ENCODE peak calls at places on chromosomes 4 and X, in eight cellular contexts. C is WERI-Rb-1, F is fibroblast of lung, R is testis, U is HFFc6, S is progenitor cell of endocrine pancreas, N is tibial nerve, M is astrocyte of the spinal cord. X is an unnamed sample.

GRCh38 chr4:40038972-40039371 is 17.7 kb upstream of the N4BP2 start:
- DNase-seq in U (peak), N (no peak), F (peak), M (peak), C (no peak), R (no peak), S (no peak), X (no peak)

GRCh38 chrX:70353524-70353923 is 63.6 kb downstream of the KIF4A start:
- DNase-seq in M (peak), U (no peak), N (no peak), C (no peak), S (no peak), R (no peak), F (no peak), X (no peak)

GRCh38 chr4:74311696-74312313 is 3.5 kb downstream of the EPGN start:
- DNase-seq in R (peak), N (peak), C (peak), U (peak), F (peak), S (no peak), M (peak), X (no peak)

GRCh38 chr4:120443111-120443510 is 376.5 kb upstream of the MAD2L1 start:
- DNase-seq in N (no peak), U (no peak), C (no peak), R (no peak), F (peak), S (no peak), M (peak), X (no peak)

GRCh38 chr4:17142232-17142711 is 243.8 kb upstream of the LDB2 start:
- DNase-seq in C (no peak), S (no peak), N (no peak), U (peak), F (peak), M (peak), R (no peak), X (no peak)

GRCh38 chr4:113899260-113900177 is 79.9 kb downstream of the ARSJ start:
- DNase-seq in F (no peak), M (no peak), S (no peak), R (no peak), C (no peak), N (no peak), U (no peak), X (no peak)

GRCh38 chrX:153473126-153473525 is 2.8 kb upstream of the HAUS7 start:
- DNase-seq in M (no peak), S (no peak), N (no peak), C (no peak), U (no peak), F (no peak), R (no peak), X (no peak)

GRCh38 chrX:56764153-56764974 is 35.3 kb downstream of the NBDY start:
- DNase-seq in N (peak), R (peak), M (peak), U (peak), F (peak), C (peak), S (no peak), X (peak)

GRCh38 chr4:97587912-97588311 is 555.4 kb downstream of the STPG2 start:
- DNase-seq in S (no peak), C (no peak), F (no peak), M (no peak), R (no peak), N (no peak), U (no peak), X (no peak)

GRCh38 chr4:52588771-52589591 is 70.1 kb downstream of the USP46 start:
- DNase-seq in N (no peak), R (no peak), U (peak), S (no peak), C (no peak), F (peak), M (peak), X (no peak)

GRCh38 chr4:165508372-165509120 is 129.7 kb downstream of the CPE start:
- DNase-seq in M (no peak), C (no peak), F (no peak), N (no peak), U (no peak), R (no peak), S (no peak), X (no peak)

GRCh38 chr4:10926025-10926424 is 241.5 kb upstream of the CLNK start:
- DNase-seq in C (no peak), N (no peak), M (peak), R (no peak), S (no peak), F (peak), U (no peak), X (no peak)

GRCh38 chr4:76546282-76547166 is 111.5 kb downstream of the SHROOM3 start:
- DNase-seq in U (peak), R (no peak), N (no peak), C (peak), F (peak), M (peak), S (no peak), X (no peak)

GRCh38 chrX:131845771-131846170 is 177.3 kb upstream of the STK26 start:
- DNase-seq in U (no peak), M (no peak), S (no peak), R (no peak), C (no peak), F (no peak), N (no peak), X (no peak)

GRCh38 chrX:32987139-32987538 is 224.2 kb downstream of the DMD start:
- DNase-seq in M (no peak), U (no peak), F (no peak), S (no peak), C (no peak), R (no peak), N (no peak), X (no peak)

GRCh38 chr4:152992027-152992426 is 55.9 kb downstream of the FHDC1 start:
- DNase-seq in M (no peak), F (no peak), R (no peak), N (no peak), U (no peak), C (no peak), S (no peak), X (no peak)

GRCh38 chrX:13131511-13132137 is 87.2 kb upstream of the FAM9C start:
- DNase-seq in M (no peak), C (no peak), N (no peak), S (no peak), F (no peak), R (no peak), U (no peak), X (no peak)

GRCh38 chr4:98659106-98659592 is 738 bp upstream of the TSPAN5 start:
- DNase-seq in C (no peak), U (peak), S (no peak), N (no peak), F (peak), M (peak), R (peak), X (no peak)

GRCh38 chr4:65007841-65008439 is 598.7 kb upstream of the TECRL start:
- DNase-seq in U (peak), R (peak), M (peak), F (no peak), N (no peak), C (peak), S (peak), X (no peak)

GRCh38 chr4:16684083-16684482 is 214.4 kb downstream of the LDB2 start:
- DNase-seq in R (no peak), C (no peak), S (no peak), N (no peak), M (peak), U (peak), F (peak), X (no peak)

GRCh38 chrX:15277594-15277993 is 7.7 kb upstream of the ASB9 start:
- DNase-seq in S (no peak), F (no peak), M (no peak), N (no peak), U (no peak), R (no peak), C (no peak), X (no peak)

GRCh38 chrX:129654652-129655546 is at the start of gene APLN:
- DNase-seq in M (peak), F (peak), S (no peak), U (no peak), R (peak), C (peak), N (peak), X (peak)

GRCh38 chr4:159443975-159444374 is 341.1 kb downstream of the RAPGEF2 start:
- DNase-seq in N (no peak), C (no peak), M (no peak), U (no peak), F (peak), R (no peak), S (no peak), X (no peak)

GRCh38 chr4:176333076-176333475 is 13.3 kb downstream of the SPCS3 start:
- DNase-seq in N (no peak), R (no peak), F (peak), C (no peak), S (no peak), U (no peak), M (peak), X (no peak)

GRCh38 chr4:104969394-104970066 is 177.1 kb upstream of the TET2 start:
- DNase-seq in R (no peak), S (no peak), N (no peak), F (peak), M (no peak), C (no peak), U (no peak), X (no peak)

GRCh38 chr4:104967034-104967401 is 179.7 kb upstream of the TET2 start:
- DNase-seq in N (no peak), U (no peak), R (no peak), M (no peak), C (no peak), F (no peak), S (no peak), X (no peak)

GRCh38 chr4:104971458-104971857 is 175.2 kb upstream of the TET2 start:
- DNase-seq in U (no peak), M (no peak), S (no peak), N (no peak), C (no peak), R (no peak), F (peak), X (no peak)

GRCh38 chr4:104964387-104965175 is 182.1 kb upstream of the TET2 start:
- DNase-seq in M (no peak), C (no peak), U (no peak), F (no peak), R (no peak), S (no peak), N (no peak), X (no peak)

DNA sequence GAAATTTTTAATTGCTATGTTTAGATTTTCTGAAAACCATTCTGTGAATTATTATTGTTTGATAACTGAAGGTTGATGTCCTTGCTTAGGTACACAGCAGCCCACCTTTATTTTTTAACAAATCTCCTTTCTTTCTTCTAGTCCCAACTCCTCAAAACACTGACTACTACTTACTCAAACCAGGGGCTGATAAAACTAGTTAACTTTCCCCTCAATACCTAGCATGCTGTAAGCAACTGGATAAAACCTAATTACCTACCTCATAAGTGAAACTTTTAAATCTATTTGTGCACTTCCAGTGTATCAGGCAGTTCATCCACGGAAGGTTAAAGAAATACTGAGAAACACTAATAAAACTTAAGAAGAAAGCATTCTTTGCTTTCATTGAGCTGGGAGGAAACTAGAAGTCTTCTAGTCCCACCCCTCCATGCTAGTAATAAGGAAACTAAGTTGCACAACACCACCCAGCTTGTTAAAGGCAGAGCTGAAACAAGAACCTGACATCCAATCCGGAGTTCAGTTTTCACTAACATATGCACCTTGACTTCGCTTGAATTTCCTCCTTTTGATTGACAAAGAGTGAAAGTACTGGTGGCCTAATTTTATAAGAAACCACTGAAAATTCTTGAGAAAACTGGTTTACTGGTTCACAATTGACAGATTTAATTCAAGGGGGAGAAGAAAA is 180.2 kb upstream of the TET2 start:
- DNase-seq in U (no peak), C (no peak), F (peak), N (peak), S (no peak), M (no peak), R (no peak), X (no peak)
- TF ChIP-seq CTCF in U (no peak), C (no peak), F (no peak), N (no peak), S (no peak), M (no peak), R (no peak), X (no peak)

GRCh38 chr4:180828455-180829018 is 1414.7 kb upstream of the TENM3 start:
- DNase-seq in F (peak), S (no peak), C (peak), U (peak), M (peak), R (peak), N (peak), X (no peak)

GRCh38 chr4:180827193-180827592 is 1416.0 kb upstream of the TENM3 start:
- DNase-seq in M (peak), F (peak), S (no peak), C (no peak), R (peak), N (no peak), U (no peak), X (no peak)

GRCh38 chr4:180827610-180828009 is 1415.6 kb upstream of the TENM3 start:
- DNase-seq in F (peak), R (no peak), S (no peak), U (peak), N (no peak), M (peak), C (no peak), X (no peak)

GRCh38 chr4:180832086-180832485 is 1411.1 kb upstream of the TENM3 start:
- DNase-seq in N (no peak), M (no peak), F (no peak), C (peak), R (no peak), U (no peak), S (no peak), X (no peak)
- TF ChIP-seq CTCF in N (no peak), M (peak), F (no peak), C (peak), R (no peak), U (peak), S (peak), X (no peak)

GRCh38 chrX:47566841-47567240 is 5.8 kb downstream of the ARAF start:
- DNase-seq in U (no peak), M (no peak), N (no peak), S (no peak), R (no peak), C (no peak), F (no peak), X (no peak)

GRCh38 chrX:47562615-47563243 is 1.7 kb downstream of the ARAF start:
- DNase-seq in M (peak), R (peak), F (no peak), C (no peak), U (no peak), S (no peak), N (no peak), X (no peak)

GRCh38 chrX:47561653-47562151 is 697 bp downstream of the ARAF start:
- DNase-seq in S (no peak), R (no peak), M (no peak), C (no peak), U (no peak), N (no peak), F (no peak), X (no peak)

GRCh38 chrX:47563801-47564315 is 2.9 kb downstream of the ARAF start:
- DNase-seq in C (no peak), M (no peak), R (no peak), S (no peak), N (no peak), F (no peak), U (peak), X (no peak)

DNA sequence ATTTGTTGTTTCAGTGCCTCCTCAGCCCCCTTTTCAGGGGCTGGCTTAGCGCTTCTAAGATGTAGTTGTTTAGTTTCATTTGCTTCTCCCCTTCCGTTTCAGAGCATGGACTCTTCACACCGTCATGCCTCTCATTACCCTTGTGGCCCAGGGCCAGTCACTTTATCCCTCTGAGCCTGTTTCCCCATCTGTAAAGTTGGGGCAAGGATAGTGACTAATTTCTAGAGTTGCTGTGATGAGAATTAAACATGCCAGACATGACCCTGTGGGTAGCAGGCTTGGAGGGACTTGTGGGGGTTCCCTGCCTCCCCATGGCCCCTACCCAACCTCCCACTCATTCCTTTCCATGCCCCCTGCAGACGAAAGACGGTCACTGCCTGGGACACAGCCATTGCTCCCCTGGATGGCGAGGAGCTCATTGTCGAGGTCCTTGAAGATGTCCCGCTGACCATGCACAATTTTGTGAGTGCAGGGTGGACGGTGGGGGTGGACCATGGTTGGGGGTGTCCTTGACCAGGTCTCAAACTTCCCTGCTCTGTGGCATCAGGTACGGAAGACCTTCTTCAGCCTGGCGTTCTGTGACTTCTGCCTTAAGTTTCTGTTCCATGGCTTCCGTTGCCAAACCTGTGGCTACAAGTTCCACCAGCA is 3.6 kb downstream of the ARAF start:
- DNase-seq in N (no peak), C (no peak), M (no peak), S (no peak), F (no peak), U (no peak), R (no peak), X (no peak)
- TF ChIP-seq CTCF in N (no peak), C (no peak), M (no peak), S (no peak), F (no peak), U (peak), R (no peak), X (no peak)

DNA sequence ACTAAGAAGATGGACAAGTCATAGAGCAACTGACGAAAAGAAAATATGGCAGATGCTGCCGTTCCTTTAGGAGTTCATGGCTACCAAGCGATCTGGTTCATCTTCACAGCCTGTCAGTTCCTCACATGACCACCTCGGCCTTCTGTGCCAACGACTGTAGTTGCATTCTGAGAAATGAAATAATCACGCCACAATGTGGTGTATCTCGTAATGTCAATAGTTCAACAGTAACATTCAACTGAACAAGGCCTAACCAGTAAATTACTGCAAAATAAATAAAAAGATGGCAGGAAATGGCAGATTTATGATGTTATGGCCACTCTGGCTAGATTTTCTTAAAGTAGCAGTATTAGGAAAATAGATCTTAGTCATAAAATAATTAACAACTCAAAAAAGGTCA is 4.4 kb downstream of the GPRIN3 start:
- DNase-seq in C (no peak), S (no peak), F (no peak), N (no peak), R (no peak), M (no peak), U (no peak), X (no peak)
- TF ChIP-seq CTCF in C (no peak), S (no peak), F (no peak), N (no peak), R (no peak), M (no peak), U (no peak), X (no peak)

GRCh38 chrX:17328837-17329236 is 46.2 kb upstream of the NHS start:
- DNase-seq in S (no peak), N (no peak), M (no peak), F (no peak), U (no peak), C (no peak), R (no peak), X (no peak)

GRCh38 chrX:17323397-17323796 is 51.6 kb upstream of the NHS start:
- DNase-seq in F (no peak), R (no peak), U (no peak), M (no peak), C (no peak), S (no peak), N (no peak), X (no peak)
- TF ChIP-seq CTCF in F (no peak), R (no peak), U (no peak), M (no peak), C (no peak), S (no peak), N (no peak), X (no peak)

DNA sequence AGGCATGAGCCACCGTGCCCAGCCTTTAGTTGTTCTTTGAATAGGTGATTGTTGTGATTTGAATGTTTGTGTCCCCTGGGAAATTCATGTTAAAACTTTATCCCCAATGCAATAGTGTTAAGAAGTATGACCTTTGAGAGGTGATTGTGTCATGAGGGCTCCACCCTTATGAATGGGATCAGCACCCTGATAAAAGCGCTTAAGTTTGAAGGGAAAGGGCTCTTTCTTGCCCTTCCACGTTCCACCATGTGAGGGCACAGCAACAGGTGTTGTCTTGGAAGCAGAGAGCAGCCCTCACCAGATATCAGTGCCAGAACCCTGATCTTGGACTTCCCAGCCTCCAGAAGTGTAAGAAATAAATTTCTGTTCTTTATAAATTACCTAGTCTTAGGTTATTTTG is 33.7 kb upstream of the RP2 start:
- DNase-seq in C (no peak), F (peak), N (no peak), U (no peak), R (no peak), M (no peak), S (no peak), X (no peak)
- TF ChIP-seq CTCF in C (no peak), F (peak), N (no peak), U (peak), R (no peak), M (peak), S (peak), X (no peak)

X was measured in omental fat pad.